ENCODE peak calls at places on chromosomes 11 and 22, in seven cellular contexts. Y is right lobe of liver, W is fibroblast of mammary gland, L is endothelial cell of umbilical vein, T is fibroblast of villous mesenchyme, O is astrocyte of the cerebellum, A is esophagus squamous epithelium. I is an unnamed sample.

GRCh38 chr11:12554122-12554521 is 120.1 kb upstream of the TEAD1 start:
- DNase-seq in Y (no peak), W (no peak), L (no peak), T (no peak), O (no peak), A (no peak), I (no peak)

GRCh38 chr22:34129691-34130486 is 209.6 kb upstream of the LARGE1 start:
- DNase-seq in Y (no peak), W (no peak), L (no peak), T (no peak), O (no peak), A (no peak), I (no peak)

GRCh38 chr22:31221084-31221483 is 9.0 kb downstream of the LIMK2 start:
- DNase-seq in Y (no peak), W (no peak), L (no peak), T (no peak), O (no peak), A (no peak), I (no peak)

GRCh38 chr22:22465782-22466181 is 42.8 kb downstream of the ZNF280B start:
- DNase-seq in Y (no peak), W (peak; percentile 56), L (no peak), T (no peak), O (no peak), A (no peak), I (no peak)

GRCh38 chr11:44634401-44635281 is 69.2 kb downstream of the CD82 start:
- DNase-seq in Y (peak; percentile 87), W (peak; percentile 86), L (peak; percentile 75), T (peak; percentile 56), O (peak; percentile 19), A (no peak), I (peak; percentile 58)

GRCh38 chr22:29315286-29316195 is at the start of gene RASL10A:
- DNase-seq in Y (peak; percentile 48), W (no peak), L (no peak), T (no peak), O (no peak), A (no peak), I (no peak)

GRCh38 chr22:18060646-18061620 is 16.9 kb upstream of the PEX26 start:
- DNase-seq in Y (peak; percentile 60), W (peak; percentile 62), L (no peak), T (peak; percentile 29), O (no peak), A (no peak), I (peak; percentile 25)

GRCh38 chr11:126357055-126357962 is 1.8 kb downstream of the ST3GAL4 start:
- DNase-seq in Y (peak; percentile 68), W (no peak), L (no peak), T (no peak), O (no peak), A (no peak), I (no peak)

GRCh38 chr11:44859528-44859925 is 91.2 kb downstream of the TP53I11 start:
- DNase-seq in Y (no peak), W (no peak), L (no peak), T (no peak), O (no peak), A (no peak), I (no peak)

GRCh38 chr11:113553905-113554304 is 78.7 kb upstream of the DRD2 start:
- DNase-seq in Y (no peak), W (no peak), L (no peak), T (no peak), O (no peak), A (no peak), I (no peak)

GRCh38 chr11:35216962-35217667 is 78.1 kb downstream of the CD44 start:
- DNase-seq in Y (no peak), W (no peak), L (no peak), T (peak; percentile 66), O (no peak), A (no peak), I (no peak)

GRCh38 chr11:19679952-19680823 is 32.4 kb upstream of the NAV2 start:
- DNase-seq in Y (peak; percentile 61), W (peak; percentile 99), L (peak; percentile 98), T (peak; percentile 89), O (peak; percentile 96), A (no peak), I (peak; percentile 98)

GRCh38 chr22:49055406-49055805 is 772.3 kb downstream of the BRD1 start:
- DNase-seq in Y (no peak), W (no peak), L (no peak), T (no peak), O (no peak), A (no peak), I (no peak)

GRCh38 chr11:77287136-77287535 is 14.3 kb downstream of the GDPD4 start:
- DNase-seq in Y (no peak), W (peak; percentile 57), L (no peak), T (no peak), O (no peak), A (no peak), I (no peak)

GRCh38 chr11:128525411-128526243 is 61.7 kb downstream of the ETS1 start:
- DNase-seq in Y (no peak), W (peak; percentile 85), L (no peak), T (peak; percentile 48), O (peak; percentile 52), A (no peak), I (peak; percentile 44)

GRCh38 chr22:35443790-35444684 is 44.1 kb downstream of the MCM5 start:
- DNase-seq in Y (no peak), W (no peak), L (no peak), T (no peak), O (no peak), A (no peak), I (no peak)

GRCh38 chr22:25845985-25846745 is 104.2 kb downstream of the MYO18B start:
- DNase-seq in Y (no peak), W (no peak), L (no peak), T (no peak), O (no peak), A (no peak), I (peak; percentile 3)

GRCh38 chr22:16974298-16975084 is 33.5 kb downstream of the GAB4 start:
- DNase-seq in Y (no peak), W (no peak), L (no peak), T (no peak), O (no peak), A (no peak), I (no peak)

GRCh38 chr11:78217650-78218541 is 29.2 kb downstream of the USP35 start:
- DNase-seq in Y (no peak), W (no peak), L (no peak), T (no peak), O (no peak), A (no peak), I (no peak)

GRCh38 chr11:62926669-62927455 is 5.7 kb upstream of the CHRM1 start:
- DNase-seq in Y (no peak), W (no peak), L (no peak), T (no peak), O (no peak), A (no peak), I (no peak)

GRCh38 chr22:49330421-49331222 is 497.1 kb downstream of the BRD1 start:
- DNase-seq in Y (no peak), W (no peak), L (no peak), T (no peak), O (no peak), A (no peak), I (no peak)

DNA sequence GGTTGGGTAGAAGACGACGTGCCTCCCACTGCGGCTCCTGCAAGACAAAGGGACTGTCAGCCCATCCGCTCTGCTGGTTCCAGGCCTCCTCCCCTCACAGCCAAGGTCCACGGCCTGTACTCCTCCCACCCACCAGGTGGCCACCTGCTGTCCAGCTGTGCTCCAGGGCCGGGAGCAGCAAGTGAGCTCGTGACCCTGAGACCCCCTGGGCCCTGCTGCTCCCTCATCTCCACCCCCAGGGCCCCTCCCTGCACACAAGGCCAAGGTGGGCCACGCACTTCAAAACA is 27.4 kb downstream of the TSPAN4 start:
- DNase-seq in Y (no peak), W (no peak), L (no peak), T (no peak), O (no peak), A (no peak), I (no peak)
- TF ChIP-seq CTCF in Y (peak; percentile 9), W (no peak), L (peak; percentile 29), T (peak; percentile 6), O (peak; percentile 9), A (no peak), I (peak; percentile 49)

DNA sequence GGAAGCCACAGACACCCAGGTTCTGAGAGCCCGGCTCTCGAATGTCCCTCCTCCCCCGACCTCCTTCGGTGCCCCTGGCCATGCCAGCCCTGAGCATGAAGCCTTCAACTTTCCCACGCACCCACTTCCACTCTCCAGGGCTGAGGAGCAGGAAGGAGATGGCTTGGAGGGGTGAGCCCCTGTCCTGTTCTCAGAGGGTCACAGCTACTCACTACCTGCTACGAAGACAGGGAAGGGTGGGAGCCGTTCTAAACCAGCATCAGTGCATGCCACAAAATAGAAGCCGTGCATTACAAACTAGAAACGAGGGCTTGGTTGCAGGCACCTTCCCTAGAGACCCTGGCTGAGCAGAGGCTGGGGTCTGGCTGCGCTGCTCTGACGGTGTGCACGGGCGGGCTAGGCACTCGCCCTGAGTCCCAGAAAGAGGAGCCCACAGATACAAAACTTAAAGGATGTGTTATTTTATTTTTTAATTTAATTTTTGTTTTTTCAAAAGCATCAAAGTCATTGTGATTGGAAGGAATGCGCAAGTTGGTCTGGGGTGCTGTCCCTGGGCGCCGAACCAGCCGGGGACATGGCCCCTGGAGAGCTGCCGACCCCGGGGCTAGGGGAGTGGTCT is 4.2 kb upstream of the KRTAP5-6 start:
- DNase-seq in Y (no peak), W (no peak), L (no peak), T (no peak), O (no peak), A (no peak), I (no peak)
- H3K4me3 ChIP-seq in Y (peak overlapping the region; percentile 26), W (no peak overlapping the region), L (no peak overlapping the region), T (no peak overlapping the region), O (no peak overlapping the region), A (no peak overlapping the region), I (no peak overlapping the region)

DNA sequence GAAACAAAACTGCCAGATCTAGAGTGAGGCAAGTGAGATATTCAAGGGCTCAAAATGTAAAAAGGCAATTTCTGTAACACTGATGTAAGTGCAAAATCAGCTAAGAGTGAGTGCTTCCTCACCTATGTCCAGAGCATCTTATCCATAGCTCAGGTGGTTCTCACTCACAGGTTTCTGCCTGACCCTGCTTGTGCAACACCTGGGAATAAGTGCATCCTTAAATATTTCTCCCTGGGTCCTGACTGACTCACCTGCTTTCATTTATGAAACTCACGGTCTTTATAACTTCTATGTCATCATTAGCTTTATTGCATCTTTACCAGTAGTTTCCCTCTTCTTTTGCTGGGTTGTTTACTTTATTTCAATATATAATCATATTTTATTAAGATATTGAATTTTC is 260.6 kb downstream of the CNTN5 start:
- DNase-seq in Y (no peak), W (no peak), L (no peak), T (no peak), O (no peak), A (no peak), I (no peak)
- TF ChIP-seq CTCF in Y (no peak), W (no peak), L (no peak), T (no peak), O (no peak), A (no peak), I (no peak)

DNA sequence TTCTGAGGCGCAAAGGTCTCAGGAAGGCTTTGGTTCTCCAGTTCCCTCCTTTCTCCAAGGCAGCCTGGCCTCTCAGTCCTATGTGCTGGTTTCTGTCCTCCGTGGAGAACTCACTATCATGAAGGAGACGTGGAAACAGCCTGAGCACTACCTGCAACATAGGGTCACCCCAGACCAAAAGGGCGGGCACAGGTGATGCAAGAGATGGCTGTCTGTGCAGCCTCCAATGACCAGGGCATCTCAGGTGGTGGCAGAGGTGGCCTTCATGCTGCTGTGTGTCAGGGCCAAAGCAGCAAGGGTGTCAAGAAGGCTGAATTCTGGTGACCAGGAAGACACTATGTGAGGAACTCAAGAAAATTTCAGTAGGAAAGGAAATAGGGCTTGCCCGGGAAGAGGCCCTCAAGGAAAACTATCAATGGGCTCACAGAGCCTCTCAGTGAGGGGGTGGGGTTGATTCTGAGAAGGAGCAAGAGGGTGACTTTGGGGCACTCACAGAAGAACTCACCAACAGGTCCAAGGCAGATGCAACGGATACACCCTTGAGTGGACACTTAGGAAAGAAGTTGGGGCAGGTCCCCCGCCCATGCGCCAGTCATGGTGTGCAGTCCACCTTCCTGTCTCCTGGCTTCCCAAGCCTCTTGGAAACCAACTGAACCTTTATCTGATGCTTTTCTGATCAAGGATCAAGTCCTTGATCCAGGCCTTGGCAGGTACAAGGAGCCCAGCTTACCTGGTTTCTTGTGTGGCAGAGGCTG is 212.3 kb upstream of the B3GAT1 start:
- DNase-seq in Y (no peak), W (no peak), L (no peak), T (no peak), O (no peak), A (no peak), I (no peak)
- H3K4me3 ChIP-seq in Y (no peak overlapping the region), W (no peak overlapping the region), L (no peak overlapping the region), T (no peak overlapping the region), O (no peak overlapping the region), A (no peak overlapping the region), I (no peak overlapping the region)

I was measured in brain microvascular endothelial cell.